ENCODE peak calls at places on chromosomes 5 and 9, in eight cellular contexts. M is astrocyte of the spinal cord, V is NB4, Q is right lobe of liver, I is HepG2, C is cardiac fibroblast, G is HFF-Myc, N is stomach. P is an unnamed sample.

GRCh38 chr5:124176692-124177091 is 569.7 kb downstream of the ZNF608 start:
- DNase-seq in M (no peak), V (peak), Q (no peak), I (no peak), C (peak), G (no peak), N (no peak), P (peak)

GRCh38 chr9:36793277-36793676 is 220.6 kb downstream of the MELK start:
- DNase-seq in M (no peak), V (peak), Q (no peak), I (no peak), C (no peak), G (no peak), N (no peak), P (no peak)

GRCh38 chr5:75566710-75567309 is 44.4 kb upstream of the ANKDD1B start:
- DNase-seq in M (peak), V (peak), Q (no peak), I (peak), C (peak), G (peak), N (no peak), P (peak)

GRCh38 chr5:176844706-176845391 is 34.5 kb downstream of the UNC5A start:
- DNase-seq in M (no peak), V (no peak), Q (no peak), I (no peak), C (peak), G (no peak), N (no peak), P (peak)

GRCh38 chr5:16934669-16935068 is 1.4 kb downstream of the MYO10 start:
- DNase-seq in M (peak), V (no peak), Q (no peak), I (no peak), C (peak), G (no peak), N (no peak), P (peak)

GRCh38 chr5:176817864-176818377 is 7.6 kb downstream of the UNC5A start:
- DNase-seq in M (no peak), V (peak), Q (no peak), I (no peak), C (peak), G (no peak), N (no peak), P (peak)

GRCh38 chr5:82406200-82406773 is 128.1 kb upstream of the RPS23 start:
- DNase-seq in M (peak), V (peak), Q (no peak), I (no peak), C (peak), G (no peak), N (no peak), P (peak)

GRCh38 chr5:153565822-153566221 is 75.4 kb downstream of the GRIA1 start:
- DNase-seq in M (peak), V (no peak), Q (no peak), I (no peak), C (peak), G (peak), N (no peak), P (peak)

GRCh38 chr9:92719028-92719647 is 45.5 kb downstream of the BICD2 start:
- DNase-seq in M (no peak), V (no peak), Q (no peak), I (no peak), C (no peak), G (no peak), N (no peak), P (no peak)

GRCh38 chr5:100904259-100904822 is 1.3 kb upstream of the ST8SIA4 start:
- DNase-seq in M (peak), V (peak), Q (peak), I (no peak), C (no peak), G (no peak), N (peak), P (no peak)

GRCh38 chr9:90544488-90544887 is 98.1 kb downstream of the DIRAS2 start:
- DNase-seq in M (no peak), V (no peak), Q (no peak), I (no peak), C (no peak), G (no peak), N (no peak), P (no peak)

GRCh38 chr5:176693477-176693851 is 46.2 kb downstream of the TSPAN17 start:
- DNase-seq in M (no peak), V (peak), Q (no peak), I (no peak), C (no peak), G (no peak), N (peak), P (peak)

GRCh38 chr5:138611295-138612220 is 36.4 kb upstream of the HSPA9 start:
- DNase-seq in M (no peak), V (no peak), Q (no peak), I (no peak), C (peak), G (no peak), N (no peak), P (peak)

GRCh38 chr9:112012026-112012902 is 115.7 kb downstream of the UGCG start:
- DNase-seq in M (peak), V (peak), Q (peak), I (peak), C (peak), G (peak), N (peak), P (peak)

GRCh38 chr9:85421641-85422040 is 320.1 kb downstream of the AGTPBP1 start:
- DNase-seq in M (peak), V (no peak), Q (no peak), I (no peak), C (no peak), G (no peak), N (no peak), P (no peak)

GRCh38 chr9:31032206-31032605 is 1352.2 kb upstream of the ACO1 start:
- DNase-seq in M (no peak), V (no peak), Q (no peak), I (no peak), C (no peak), G (no peak), N (no peak), P (no peak)

GRCh38 chr5:96338089-96338488 is 95.0 kb downstream of the PCSK1 start:
- DNase-seq in M (no peak), V (no peak), Q (no peak), I (no peak), C (no peak), G (no peak), N (no peak), P (no peak)

GRCh38 chr9:98678244-98678842 is 30.4 kb downstream of the GABBR2 start:
- DNase-seq in M (no peak), V (no peak), Q (no peak), I (no peak), C (no peak), G (no peak), N (no peak), P (peak)

GRCh38 chr5:76755779-76756637 is 40.1 kb downstream of the F2R start:
- DNase-seq in M (no peak), V (no peak), Q (no peak), I (peak), C (no peak), G (no peak), N (no peak), P (no peak)

GRCh38 chr5:171419663-171420428 is 399 bp downstream of the FGF18 start:
- DNase-seq in M (peak), V (no peak), Q (no peak), I (no peak), C (no peak), G (no peak), N (peak), P (peak)

GRCh38 chr5:55226934-55227737 is at the start of gene MCIDAS:
- DNase-seq in M (no peak), V (peak), Q (no peak), I (no peak), C (peak), G (no peak), N (peak), P (peak)

GRCh38 chr5:119131530-119132313 is 60.8 kb downstream of the DMXL1 start:
- DNase-seq in M (no peak), V (no peak), Q (no peak), I (no peak), C (no peak), G (no peak), N (no peak), P (no peak)

GRCh38 chr5:102670224-102670836 is 84.8 kb upstream of the PAM start:
- DNase-seq in M (no peak), V (peak), Q (no peak), I (peak), C (peak), G (no peak), N (no peak), P (peak)

GRCh38 chr9:13718086-13718485 is 438.6 kb upstream of the MPDZ start:
- DNase-seq in M (peak), V (no peak), Q (no peak), I (no peak), C (peak), G (no peak), N (no peak), P (peak)

GRCh38 chr5:173581408-173582197 is 34.8 kb downstream of the BOD1 start:
- DNase-seq in M (peak), V (peak), Q (no peak), I (peak), C (peak), G (no peak), N (peak), P (peak)

GRCh38 chr5:16616536-16617271 is at the start of gene RETREG1:
- DNase-seq in M (peak), V (peak), Q (peak), I (no peak), C (no peak), G (no peak), N (peak), P (peak)

GRCh38 chr5:41334758-41335157 is 121.4 kb upstream of the C6 start:
- DNase-seq in M (peak), V (no peak), Q (no peak), I (no peak), C (peak), G (no peak), N (no peak), P (peak)

GRCh38 chr5:50440651-50441478 is at the start of gene EMB:
- DNase-seq in M (peak), V (peak), Q (peak), I (no peak), C (peak), G (no peak), N (peak), P (peak)

GRCh38 chr5:141182248-141182647 is at the start of gene PCDHB16:
- DNase-seq in M (no peak), V (no peak), Q (no peak), I (peak), C (peak), G (no peak), N (no peak), P (no peak)

GRCh38 chr9:37949576-37949975 is 45.6 kb upstream of the SLC25A51 start:
- DNase-seq in M (no peak), V (no peak), Q (no peak), I (no peak), C (no peak), G (no peak), N (no peak), P (peak)

GRCh38 chr9:1049641-1050040 is 516 bp upstream of the DMRT2 start:
- DNase-seq in M (no peak), V (peak), Q (no peak), I (no peak), C (no peak), G (no peak), N (no peak), P (peak)

GRCh38 chr9:112380771-112381181 is 868 bp downstream of the HSDL2 start:
- DNase-seq in M (peak), V (peak), Q (no peak), I (peak), C (peak), G (no peak), N (no peak), P (peak)

GRCh38 chr9:127485995-127486394 is 34.7 kb downstream of the LRSAM1 start:
- DNase-seq in M (no peak), V (no peak), Q (no peak), I (no peak), C (no peak), G (no peak), N (no peak), P (no peak)

GRCh38 chr9:136345281-136346156 is 18.0 kb downstream of the DNLZ start:
- DNase-seq in M (peak), V (no peak), Q (peak), I (peak), C (peak), G (no peak), N (peak), P (peak)

GRCh38 chr9:28999057-28999456 is 1425.8 kb upstream of the C9orf72 start:
- DNase-seq in M (no peak), V (no peak), Q (no peak), I (no peak), C (no peak), G (no peak), N (no peak), P (peak)

GRCh38 chr5:55856511-55857246 is 5.5 kb downstream of the IL31RA start:
- DNase-seq in M (no peak), V (peak), Q (no peak), I (no peak), C (peak), G (no peak), N (no peak), P (no peak)

GRCh38 chr9:75814667-75815066 is 75.8 kb upstream of the PCSK5 start:
- DNase-seq in M (peak), V (no peak), Q (no peak), I (no peak), C (peak), G (no peak), N (no peak), P (peak)

GRCh38 chr5:166166071-166166470 is 2125.4 kb upstream of the WWC1 start:
- DNase-seq in M (no peak), V (no peak), Q (no peak), I (no peak), C (no peak), G (no peak), N (no peak), P (no peak)

GRCh38 chr9:97749928-97750327 is 52.8 kb upstream of the XPA start:
- DNase-seq in M (no peak), V (no peak), Q (no peak), I (no peak), C (no peak), G (no peak), N (no peak), P (peak)

DNA sequence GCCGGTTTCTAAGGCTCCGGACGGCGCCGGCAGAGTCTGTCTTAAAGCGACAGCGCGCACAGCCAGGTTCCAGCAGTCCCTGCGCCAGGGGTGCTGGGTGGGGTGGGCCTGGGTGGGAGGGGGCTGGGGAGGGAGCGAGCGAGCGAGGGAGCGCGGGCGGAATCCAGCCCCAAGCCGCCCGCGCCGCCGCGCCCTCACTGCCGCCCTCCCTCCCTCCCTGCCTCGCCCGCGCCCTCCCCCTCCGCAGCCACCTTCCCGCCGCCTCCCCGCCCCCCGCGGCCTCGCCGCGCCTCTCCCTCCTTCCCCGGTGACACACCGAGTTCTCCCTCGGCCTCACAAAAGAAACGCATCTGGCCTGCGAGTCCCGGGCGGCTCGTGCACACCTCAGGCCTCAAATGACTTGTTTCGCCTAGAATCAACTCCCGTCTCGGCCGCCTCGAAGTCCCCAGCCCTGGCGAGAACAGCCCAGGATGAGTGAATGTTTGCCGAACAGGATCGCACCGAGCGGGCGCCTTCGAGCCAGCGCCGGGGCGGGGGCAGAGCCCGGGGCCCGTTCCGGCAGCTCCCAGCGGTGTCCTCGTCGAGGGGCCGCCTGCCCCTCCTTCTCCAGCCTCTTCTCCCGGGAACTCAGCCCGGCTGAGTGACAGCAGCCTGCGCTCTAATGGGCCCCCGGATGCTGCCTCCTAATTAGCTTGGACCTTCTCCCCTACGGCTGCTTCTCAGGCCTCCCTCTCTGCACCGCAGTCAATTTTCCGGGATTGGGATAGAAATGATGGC is at the start of gene PITX1:
- DNase-seq in M (no peak), V (peak), Q (peak), I (peak), C (peak), G (peak), N (peak), P (peak)
- TF ChIP-seq CTCF in M (no peak), V (no peak), Q (no peak), I (no peak), C (no peak), G (no peak), N (no peak), P (no peak)

DNA sequence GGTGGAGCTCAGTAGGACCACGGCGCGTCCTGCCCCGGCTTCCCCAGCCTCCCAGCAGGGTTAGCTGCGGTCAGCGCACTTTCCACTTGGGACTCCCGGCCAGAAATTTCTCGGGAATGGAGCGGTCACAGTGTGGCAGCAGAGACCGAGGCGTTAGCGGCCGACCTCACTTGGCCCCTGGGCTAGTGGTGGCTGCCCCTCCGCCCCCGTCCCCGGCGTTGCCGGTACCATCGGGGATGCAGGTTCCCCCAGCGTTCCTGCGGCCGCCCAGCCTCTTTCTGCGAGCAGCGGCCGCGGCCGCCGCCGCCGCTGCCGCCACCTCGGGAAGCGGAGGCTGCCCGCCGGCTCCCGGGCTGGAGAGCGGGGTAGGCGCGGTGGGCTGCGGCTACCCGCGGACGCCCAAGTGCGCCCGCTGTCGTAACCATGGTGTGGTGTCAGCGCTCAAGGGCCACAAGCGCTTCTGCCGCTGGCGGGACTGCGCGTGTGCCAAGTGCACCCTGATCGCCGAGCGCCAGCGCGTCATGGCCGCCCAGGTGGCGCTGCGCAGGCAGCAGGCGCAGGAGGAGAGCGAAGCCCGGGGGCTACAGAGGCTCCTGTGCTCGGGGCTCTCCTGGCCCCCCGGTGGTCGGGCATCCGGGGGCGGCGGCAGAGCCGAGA is 454 bp downstream of the DMRTA1 start:
- DNase-seq in M (peak), V (no peak), Q (peak), I (no peak), C (peak), G (no peak), N (peak), P (peak)
- H3K4me3 ChIP-seq in M (peak), V (no peak), Q (peak), I (peak), C (peak), G (peak), N (peak), P (peak)

GRCh38 chr5:78995521-78995920 is 10.4 kb upstream of the ARSB start:
- DNase-seq in M (no peak), V (no peak), Q (no peak), I (no peak), C (no peak), G (no peak), N (no peak), P (no peak)
- TF ChIP-seq CTCF in M (no peak), V (no peak), Q (no peak), I (no peak), C (no peak), G (no peak), N (no peak), P (no peak)

DNA sequence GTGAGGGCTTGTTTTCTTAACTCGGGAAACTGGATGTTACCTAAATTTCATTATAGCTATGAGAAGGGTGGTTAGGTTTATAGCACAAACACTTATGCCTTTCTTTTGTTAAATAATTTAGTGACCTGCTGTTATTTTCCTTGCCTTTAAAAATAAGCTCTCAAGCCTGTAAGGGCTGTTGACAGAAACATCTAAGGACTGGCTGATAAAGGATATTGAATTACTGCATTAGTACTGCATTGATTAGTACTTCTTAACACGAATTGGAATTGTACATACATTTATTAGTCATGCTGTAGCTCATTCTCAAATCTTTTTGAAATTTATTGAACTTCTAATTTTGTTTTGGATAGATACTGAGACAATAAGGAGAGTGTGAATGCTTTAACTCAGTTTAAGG is 85.1 kb upstream of the DHFR start:
- DNase-seq in M (no peak), V (no peak), Q (no peak), I (no peak), C (no peak), G (no peak), N (no peak), P (no peak)
- H3K4me3 ChIP-seq in M (no peak), V (no peak), Q (no peak), I (no peak), C (no peak), G (no peak), N (no peak), P (no peak)

DNA sequence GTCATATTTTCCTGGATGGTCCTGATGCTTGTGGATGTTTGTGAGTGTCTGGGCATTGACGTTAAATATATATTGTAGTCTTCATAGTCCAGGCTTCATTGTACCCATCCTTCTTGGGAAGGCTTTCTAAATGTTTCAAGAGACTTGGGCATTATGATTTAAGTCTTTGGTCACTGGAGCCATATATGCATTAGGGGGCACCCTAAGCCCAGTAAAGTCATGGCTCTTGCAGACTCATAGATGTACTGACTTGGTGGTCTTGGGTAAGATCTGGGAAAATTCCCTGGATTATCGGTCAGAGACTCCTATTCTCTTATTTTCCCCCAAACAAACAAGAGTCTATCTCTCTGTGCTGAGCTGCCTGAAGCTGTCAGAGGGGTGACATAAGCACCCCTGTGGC is 271.1 kb downstream of the TRIM36 start:
- DNase-seq in M (no peak), V (peak), Q (no peak), I (no peak), C (no peak), G (no peak), N (no peak), P (no peak)
- TF ChIP-seq CTCF in M (no peak), V (no peak), Q (no peak), I (peak), C (no peak), G (no peak), N (no peak), P (no peak)